ENCODE peak calls at places on chromosomes 2 and 18, in ten cellular contexts. F, N, C, G, M, O, R, T, X and W are unnamed samples.

GRCh38 chr2:40957508-40957907 is 505.6 kb upstream of the SLC8A1 start:
- DNase-seq in F (peak; percentile 1), N (no peak), C (no peak), G (no peak), M (no peak), O (no peak), R (no peak), T (no peak), X (no peak), W (no peak)

GRCh38 chr18:48409591-48410094 is 460 bp upstream of the ZBTB7C start:
- DNase-seq in F (peak; percentile 19), N (no peak), C (peak; percentile 36), G (no peak), M (peak; percentile 39), O (no peak), R (peak; percentile 19), T (peak; percentile 76), X (peak; percentile 80), W (peak; percentile 18)

GRCh38 chr2:152407204-152407721 is 72.3 kb downstream of the FMNL2 start:
- DNase-seq in F (peak; percentile 76), N (peak; percentile 63), C (peak; percentile 32), G (no peak), M (peak; percentile 60), O (no peak), R (peak; percentile 58), T (peak; percentile 64), X (no peak), W (peak; percentile 5)

GRCh38 chr2:152598975-152599724 is 118.1 kb downstream of the PRPF40A start:
- DNase-seq in F (no peak), N (no peak), C (no peak), G (no peak), M (no peak), O (no peak), R (peak; percentile 18), T (no peak), X (no peak), W (no peak)

GRCh38 chr2:228602277-228602676 is 420.8 kb upstream of the SPHKAP start:
- DNase-seq in F (no peak), N (no peak), C (no peak), G (no peak), M (no peak), O (no peak), R (no peak), T (no peak), X (no peak), W (no peak)

GRCh38 chr2:86500325-86500724 is 59.2 kb downstream of the KDM3A start:
- DNase-seq in F (no peak), N (no peak), C (no peak), G (no peak), M (no peak), O (no peak), R (no peak), T (no peak), X (no peak), W (peak; percentile 19)

GRCh38 chr2:163077241-163077640 is 238.7 kb upstream of the KCNH7 start:
- DNase-seq in F (no peak), N (no peak), C (no peak), G (no peak), M (no peak), O (no peak), R (no peak), T (no peak), X (no peak), W (no peak)

GRCh38 chr2:47336259-47337238 is 66.4 kb upstream of the MSH2 start:
- DNase-seq in F (no peak), N (no peak), C (no peak), G (no peak), M (peak; percentile 61), O (no peak), R (peak; percentile 42), T (peak; percentile 70), X (no peak), W (no peak)

GRCh38 chr18:57581301-57581934 is 5.1 kb downstream of the FECH start:
- DNase-seq in F (no peak), N (no peak), C (no peak), G (no peak), M (peak; percentile 49), O (no peak), R (no peak), T (no peak), X (no peak), W (peak; percentile 31)

GRCh38 chr2:20494246-20494645 is 47.4 kb downstream of the RHOB start:
- DNase-seq in F (peak; percentile 85), N (no peak), C (no peak), G (no peak), M (no peak), O (peak; percentile 54), R (peak; percentile 85), T (no peak), X (no peak), W (no peak)

GRCh38 chr18:24366328-24366727 is 31.3 kb downstream of the OSBPL1A start:
- DNase-seq in F (no peak), N (no peak), C (no peak), G (no peak), M (no peak), O (no peak), R (no peak), T (no peak), X (no peak), W (no peak)
- TF ChIP-seq CTCF in F (no peak), N (no peak), C (no peak), G (no peak), M (no peak), O (no peak), R (no peak), T (no peak), X (no peak), W (no peak)

GRCh38 chr2:138814123-138814883 is 34.1 kb upstream of the NXPH2 start:
- DNase-seq in F (peak; percentile 25), N (no peak), C (no peak), G (no peak), M (peak; percentile 3), O (no peak), R (no peak), T (no peak), X (no peak), W (no peak)
- TF ChIP-seq CTCF in F (peak; percentile 39), N (peak; percentile 14), C (peak; percentile 38), G (peak; percentile 26), M (no peak), O (peak; percentile 11), R (no peak), T (no peak), X (no peak), W (no peak)

DNA sequence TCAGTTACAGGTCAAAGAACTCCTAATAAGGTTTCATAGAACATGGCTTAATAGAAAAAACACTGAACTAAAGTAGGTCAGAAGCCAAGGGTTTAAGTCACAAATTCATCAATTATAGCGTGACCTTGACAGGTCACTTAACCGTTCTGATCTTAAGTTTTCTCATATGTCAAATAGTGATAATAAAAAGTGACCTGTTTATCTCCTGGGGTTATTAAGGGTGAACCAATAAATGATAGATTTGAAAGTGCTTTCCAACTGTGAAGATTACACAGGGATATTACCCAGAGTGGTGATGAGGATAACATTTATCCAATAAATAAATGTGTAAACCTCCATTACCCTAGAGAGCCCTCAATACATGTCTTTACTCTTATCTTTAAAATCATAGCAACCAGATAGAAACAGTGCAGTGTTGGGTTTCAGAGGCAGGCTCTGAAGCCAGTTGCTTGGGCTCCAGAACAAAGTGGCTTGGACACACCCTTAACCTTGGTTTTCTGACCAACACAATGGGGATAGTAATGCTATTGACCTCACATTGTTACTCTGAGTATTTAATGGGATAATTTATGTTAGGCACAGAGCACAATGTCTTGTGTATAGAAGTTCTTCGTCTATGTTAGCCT is 48.6 kb downstream of the KLHL14 start:
- DNase-seq in F (no peak), N (no peak), C (no peak), G (no peak), M (no peak), O (no peak), R (no peak), T (no peak), X (no peak), W (no peak)
- TF ChIP-seq CTCF in F (no peak), N (no peak), C (no peak), G (no peak), M (no peak), O (no peak), R (no peak), T (no peak), X (no peak), W (no peak)

GRCh38 chr2:233062946-233063268 is 2.8 kb downstream of the INPP5D start:
- DNase-seq in F (no peak), N (no peak), C (no peak), G (no peak), M (no peak), O (no peak), R (no peak), T (no peak), X (no peak), W (peak; percentile 38)

GRCh38 chr2:233061007-233061590 is 957 bp downstream of the INPP5D start:
- DNase-seq in F (no peak), N (no peak), C (no peak), G (no peak), M (peak; percentile 81), O (no peak), R (no peak), T (no peak), X (peak; percentile 66), W (peak; percentile 79)

GRCh38 chr2:233060500-233061006 is 411 bp downstream of the INPP5D start:
- DNase-seq in F (no peak), N (no peak), C (no peak), G (no peak), M (no peak), O (no peak), R (no peak), T (no peak), X (no peak), W (no peak)

GRCh38 chr2:233062447-233062842 is 2.3 kb downstream of the INPP5D start:
- DNase-seq in F (no peak), N (no peak), C (no peak), G (no peak), M (no peak), O (no peak), R (no peak), T (no peak), X (peak; percentile 67), W (no peak)

GRCh38 chr2:233061591-233062446 is 1.7 kb downstream of the INPP5D start:
- DNase-seq in F (peak; percentile 42), N (peak; percentile 51), C (peak; percentile 23), G (no peak), M (peak; percentile 66), O (no peak), R (no peak), T (peak; percentile 36), X (peak; percentile 78), W (peak; percentile 74)
- TF ChIP-seq CTCF in F (peak; percentile 36), N (peak; percentile 16), C (no peak), G (no peak), M (peak; percentile 42), O (peak; percentile 26), R (peak; percentile 33), T (no peak), X (peak; percentile 18), W (peak; percentile 63)